ENCODE peak calls at places on chromosomes 6 and 20, in seven cellular contexts. E, Y, T, L, M, H and Z are unnamed samples.

GRCh38 chr6:22722913-22723312 is 153.5 kb downstream of the HDGFL1 start:
- DNase-seq in E (no peak), Y (no peak), T (no peak), L (no peak), M (no peak), H (no peak), Z (no peak)

GRCh38 chr20:49279677-49280462 is 2.0 kb upstream of the ZNFX1 start:
- DNase-seq in E (no peak), Y (no peak), T (no peak), L (no peak), M (no peak), H (no peak), Z (peak)

GRCh38 chr20:2693996-2694471 is 1.5 kb downstream of the EBF4 start:
- DNase-seq in E (no peak), Y (no peak), T (no peak), L (no peak), M (no peak), H (peak), Z (no peak)

GRCh38 chr20:63518946-63519764 is 1.4 kb upstream of the PPDPF start:
- DNase-seq in E (no peak), Y (no peak), T (no peak), L (no peak), M (no peak), H (peak), Z (no peak)

GRCh38 chr6:14074723-14075503 is 42.7 kb upstream of the CD83 start:
- DNase-seq in E (peak), Y (no peak), T (no peak), L (no peak), M (peak), H (no peak), Z (peak)

GRCh38 chr20:1826046-1826445 is 69.2 kb upstream of the SIRPA start:
- DNase-seq in E (no peak), Y (no peak), T (no peak), L (no peak), M (no peak), H (no peak), Z (no peak)

GRCh38 chr6:113871975-113872374 is 14.8 kb downstream of the MARCKS start:
- DNase-seq in E (no peak), Y (no peak), T (no peak), L (no peak), M (no peak), H (no peak), Z (no peak)

GRCh38 chr6:8703059-8703458 is 267.7 kb upstream of the SLC35B3 start:
- DNase-seq in E (no peak), Y (no peak), T (no peak), L (no peak), M (no peak), H (no peak), Z (no peak)

GRCh38 chr6:124795879-124796838 is 166.1 kb upstream of the RNF217 start:
- DNase-seq in E (peak), Y (peak), T (peak), L (no peak), M (peak), H (no peak), Z (peak)

GRCh38 chr20:62527781-62528180 is 52.0 kb upstream of the GATA5 start:
- DNase-seq in E (no peak), Y (no peak), T (no peak), L (no peak), M (no peak), H (no peak), Z (no peak)

GRCh38 chr6:5305968-5306626 is 44.8 kb downstream of the FARS2 start:
- DNase-seq in E (peak), Y (no peak), T (no peak), L (no peak), M (no peak), H (no peak), Z (no peak)

GRCh38 chr20:49585585-49586245 is 17.8 kb upstream of the PTGIS start:
- DNase-seq in E (no peak), Y (no peak), T (no peak), L (no peak), M (no peak), H (no peak), Z (no peak)

GRCh38 chr20:63835031-63835858 is 4.2 kb upstream of the ZBTB46 start:
- DNase-seq in E (peak), Y (no peak), T (peak), L (no peak), M (peak), H (peak), Z (peak)

GRCh38 chr6:21748343-21749063 is 155.0 kb downstream of the SOX4 start:
- DNase-seq in E (peak), Y (no peak), T (no peak), L (no peak), M (no peak), H (no peak), Z (peak)

GRCh38 chr6:27532820-27533538 is 60.1 kb upstream of the ZNF184 start:
- DNase-seq in E (peak), Y (no peak), T (no peak), L (no peak), M (no peak), H (no peak), Z (peak)

GRCh38 chr20:2301164-2301622 is 5.4 kb downstream of the TGM3 start:
- DNase-seq in E (peak), Y (no peak), T (no peak), L (no peak), M (peak), H (peak), Z (peak)

GRCh38 chr6:31580807-31581437 is 1.3 kb downstream of the LTB start:
- DNase-seq in E (peak), Y (peak), T (peak), L (peak), M (peak), H (peak), Z (peak)

GRCh38 chr6:3871511-3871910 is 22.3 kb downstream of the FAM50B start:
- DNase-seq in E (no peak), Y (no peak), T (no peak), L (no peak), M (no peak), H (no peak), Z (no peak)

GRCh38 chr6:16338577-16339262 is 100.3 kb downstream of the GMPR start:
- DNase-seq in E (peak), Y (no peak), T (no peak), L (no peak), M (peak), H (no peak), Z (peak)

GRCh38 chr6:43096451-43097097 is 20.5 kb downstream of the PTK7 start:
- DNase-seq in E (peak), Y (no peak), T (no peak), L (peak), M (peak), H (peak), Z (peak)

GRCh38 chr6:15426926-15427325 is 181.1 kb downstream of the JARID2 start:
- DNase-seq in E (no peak), Y (no peak), T (no peak), L (no peak), M (no peak), H (no peak), Z (no peak)

GRCh38 chr6:149060300-149060984 is 257.1 kb upstream of the TAB2 start:
- DNase-seq in E (no peak), Y (no peak), T (no peak), L (no peak), M (peak), H (peak), Z (no peak)

GRCh38 chr6:41781302-41781711 is 725 bp downstream of the PRICKLE4 start:
- DNase-seq in E (no peak), Y (no peak), T (no peak), L (no peak), M (no peak), H (peak), Z (no peak)

GRCh38 chr20:57398231-57398821 is 7.1 kb downstream of the RBM38 start:
- DNase-seq in E (no peak), Y (peak), T (no peak), L (no peak), M (peak), H (peak), Z (no peak)

GRCh38 chr20:54350415-54350814 is 125.0 kb upstream of the DOK5 start:
- DNase-seq in E (peak), Y (no peak), T (no peak), L (no peak), M (no peak), H (no peak), Z (no peak)

GRCh38 chr6:2509746-2510145 is 241.0 kb downstream of the MYLK4 start:
- DNase-seq in E (no peak), Y (no peak), T (no peak), L (no peak), M (no peak), H (no peak), Z (no peak)

GRCh38 chr6:42482126-42482525 is 30.4 kb upstream of the TRERF1 start:
- DNase-seq in E (peak), Y (no peak), T (no peak), L (no peak), M (no peak), H (no peak), Z (no peak)

GRCh38 chr20:59123677-59124060 is 40.0 kb upstream of the ZNF831 start:
- DNase-seq in E (no peak), Y (no peak), T (no peak), L (no peak), M (no peak), H (no peak), Z (no peak)

GRCh38 chr6:112237066-112237465 is 17.3 kb downstream of the LAMA4 start:
- DNase-seq in E (no peak), Y (no peak), T (no peak), L (no peak), M (no peak), H (no peak), Z (no peak)

GRCh38 chr6:28474441-28475219 is 31.3 kb upstream of the ZSCAN23 start:
- DNase-seq in E (peak), Y (peak), T (no peak), L (no peak), M (no peak), H (no peak), Z (peak)

GRCh38 chr6:156916108-156916801 is 139.1 kb downstream of the ARID1B start:
- DNase-seq in E (no peak), Y (no peak), T (no peak), L (no peak), M (no peak), H (no peak), Z (no peak)

GRCh38 chr6:125787791-125788190 is 3.0 kb upstream of the NCOA7 start:
- DNase-seq in E (peak), Y (no peak), T (no peak), L (no peak), M (peak), H (no peak), Z (no peak)

GRCh38 chr6:16684195-16684689 is 77.0 kb downstream of the ATXN1 start:
- DNase-seq in E (peak), Y (no peak), T (no peak), L (no peak), M (no peak), H (no peak), Z (no peak)

GRCh38 chr6:156777866-156778614 is 862 bp downstream of the ARID1B start:
- DNase-seq in E (peak), Y (no peak), T (no peak), L (no peak), M (peak), H (peak), Z (peak)

GRCh38 chr20:3739926-3740599 is 7.6 kb downstream of the HSPA12B start:
- DNase-seq in E (no peak), Y (no peak), T (no peak), L (no peak), M (no peak), H (no peak), Z (no peak)

GRCh38 chr6:158381214-158381613 is 68.9 kb downstream of the TULP4 start:
- DNase-seq in E (no peak), Y (no peak), T (no peak), L (no peak), M (no peak), H (no peak), Z (no peak)